ENCODE peak calls at places on chromosomes 11 and 22, in six cellular contexts. K is endothelial cell of umbilical vein, Z is right lobe of liver, J is body of pancreas, P is pancreas, O is tibial nerve. I is an unnamed sample.

GRCh38 chr11:14015711-14016110 is 53.2 kb downstream of the SPON1 start:
- DNase-seq in O (no peak), K (peak), J (no peak), P (no peak), Z (no peak), I (no peak)

GRCh38 chr11:3049430-3050243 is 7.6 kb downstream of the CARS1 start:
- DNase-seq in P (peak), J (peak), O (peak), Z (no peak), K (peak), I (peak)

GRCh38 chr22:21009638-21010425 is 5.1 kb upstream of the P2RX6 start:
- DNase-seq in J (peak), Z (no peak), O (no peak), P (peak), K (peak), I (no peak)

GRCh38 chr11:74820763-74821162 is 72.1 kb downstream of the RNF169 start:
- DNase-seq in K (peak), J (no peak), O (no peak), P (no peak), Z (no peak), I (no peak)

GRCh38 chr11:3614742-3615171 is 27.0 kb downstream of the ART5 start:
- DNase-seq in J (no peak), K (no peak), O (no peak), P (no peak), Z (no peak), I (peak)

GRCh38 chr11:65649656-65650546 is 12.0 kb downstream of the SIPA1 start:
- DNase-seq in P (no peak), K (no peak), Z (no peak), J (no peak), O (no peak), I (no peak)

GRCh38 chr11:12169822-12170221 is 59.4 kb downstream of the MICAL2 start:
- DNase-seq in P (no peak), O (no peak), Z (no peak), J (no peak), K (no peak), I (no peak)

GRCh38 chr22:40979871-40980270 is 28.7 kb downstream of the RBX1 start:
- DNase-seq in K (no peak), O (no peak), Z (no peak), P (peak), J (no peak), I (no peak)

GRCh38 chr11:65216830-65217229 is 35.1 kb downstream of the CAPN1 start:
- DNase-seq in O (no peak), P (peak), K (no peak), Z (no peak), J (no peak), I (no peak)

GRCh38 chr11:16804104-16804947 is 65.9 kb downstream of the C11orf58 start:
- DNase-seq in P (peak), Z (no peak), J (no peak), O (no peak), K (peak), I (no peak)

GRCh38 chr11:104765401-104765800 is 132.9 kb downstream of the CASP12 start:
- DNase-seq in Z (no peak), P (no peak), K (no peak), J (no peak), O (no peak), I (no peak)

GRCh38 chr11:73612601-73613137 is 14.8 kb upstream of the FAM168A start:
- DNase-seq in P (no peak), O (no peak), Z (no peak), J (no peak), K (no peak), I (no peak)

GRCh38 chr22:40729284-40729683 is 50.0 kb downstream of the MCHR1 start:
- DNase-seq in J (no peak), Z (no peak), K (no peak), O (no peak), P (peak), I (no peak)

GRCh38 chr22:43867839-43868652 is 5.7 kb upstream of the SULT4A1 start:
- DNase-seq in J (peak), P (peak), K (peak), O (peak), Z (peak), I (no peak)

GRCh38 chr11:12063251-12063650 is 47.1 kb upstream of the MICAL2 start:
- DNase-seq in J (no peak), P (no peak), K (no peak), Z (no peak), O (no peak), I (no peak)

GRCh38 chr11:3959015-3959917 is 103.8 kb downstream of the STIM1 start:
- DNase-seq in J (no peak), Z (peak), K (no peak), P (no peak), O (no peak), I (no peak)

GRCh38 chr22:46462726-46463371 is 74.6 kb downstream of the CELSR1 start:
- DNase-seq in K (no peak), J (no peak), O (no peak), P (no peak), Z (no peak), I (peak)

GRCh38 chr11:84922836-84923235 is 704.3 kb downstream of the DLG2 start:
- DNase-seq in J (no peak), O (no peak), P (no peak), K (no peak), Z (no peak), I (no peak)

GRCh38 chr11:83009999-83010398 is 61.7 kb downstream of the RAB30 start:
- DNase-seq in Z (no peak), O (no peak), P (no peak), J (no peak), K (no peak), I (no peak)

GRCh38 chr22:42991010-42991651 is 23.8 kb downstream of the PACSIN2 start:
- DNase-seq in O (no peak), Z (no peak), P (no peak), K (no peak), J (peak), I (no peak)

GRCh38 chr22:39242809-39243442 is 1.9 kb downstream of the PDGFB start:
- DNase-seq in P (peak), K (no peak), J (peak), O (no peak), Z (no peak), I (no peak)

GRCh38 chr11:34707462-34707840 is 86.6 kb downstream of the EHF start:
- DNase-seq in P (no peak), O (no peak), K (no peak), J (no peak), Z (no peak), I (no peak)

GRCh38 chr11:76668362-76669155 is 2.0 kb downstream of the LRRC32 start:
- DNase-seq in J (no peak), K (peak), P (peak), Z (peak), O (no peak), I (peak)

GRCh38 chr22:12697441-12697840 is 2830.6 kb upstream of the OR11H1 start:
- DNase-seq in O (no peak), K (no peak), P (peak), J (no peak), Z (no peak), I (no peak)

GRCh38 chr11:128717581-128717980 is 23.7 kb downstream of the FLI1 start:
- DNase-seq in P (no peak), O (no peak), K (no peak), Z (no peak), J (no peak), I (no peak)

GRCh38 chr11:118953265-118953664 is 2.8 kb upstream of the UPK2 start:
- DNase-seq in P (peak), O (no peak), J (no peak), Z (no peak), K (no peak), I (no peak)

GRCh38 chr11:120096326-120096725 is 41.6 kb downstream of the TRIM29 start:
- DNase-seq in P (no peak), Z (peak), O (no peak), K (no peak), J (no peak), I (no peak)
- H3K4me3 ChIP-seq in P (no peak), Z (no peak), O (no peak), K (no peak), J (no peak), I (no peak)

DNA sequence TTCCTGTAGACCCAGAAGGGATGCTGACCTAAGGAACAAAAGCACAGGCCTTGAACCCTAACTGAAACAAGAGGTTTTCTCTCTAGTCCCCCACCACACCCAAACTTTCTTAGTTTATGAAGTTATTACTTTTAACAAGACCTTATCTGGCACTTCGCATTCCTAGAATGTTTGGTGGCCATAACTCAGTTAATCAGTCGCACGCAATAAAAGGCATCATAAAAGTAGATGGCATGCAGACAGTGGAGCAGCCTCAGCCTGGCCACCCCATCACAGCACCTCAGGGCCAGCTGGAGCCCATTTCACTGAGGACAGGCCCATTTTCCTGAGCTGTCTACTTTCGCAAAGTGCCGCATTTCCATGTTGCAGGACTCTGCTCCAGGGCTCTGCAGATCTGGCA is 301.9 kb downstream of the OPCML start:
- DNase-seq in P (no peak), O (no peak), Z (no peak), K (no peak), J (no peak), I (no peak)
- H3K27ac ChIP-seq in P (no peak), O (no peak), Z (no peak), K (no peak), J (no peak), I (no peak)

DNA sequence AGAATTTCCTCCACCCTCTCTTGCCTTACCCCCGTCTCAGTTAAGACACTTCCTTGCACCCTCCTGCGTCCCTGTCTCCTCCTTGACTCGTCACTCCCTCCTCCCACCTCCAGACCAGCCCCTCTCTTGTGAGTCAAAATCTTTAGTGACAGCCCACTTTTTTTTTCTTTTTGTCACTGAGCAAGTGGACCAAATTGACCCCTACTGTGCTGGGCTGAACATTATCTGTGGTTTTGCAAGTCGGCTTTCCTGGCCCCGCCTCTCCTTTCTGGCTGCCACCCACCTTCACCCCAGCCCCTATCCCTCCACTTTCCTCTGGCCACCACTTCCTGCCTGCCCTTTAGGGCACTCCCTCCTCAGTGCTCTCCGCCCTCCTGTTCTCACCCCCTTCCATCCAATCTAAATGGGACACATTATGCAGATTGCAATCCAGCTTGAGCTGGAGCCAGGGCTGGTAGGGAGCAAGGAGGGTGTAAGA is at the start of gene APLNR:
- DNase-seq in O (no peak), Z (no peak), J (no peak), P (no peak), K (no peak), I (no peak)
- H3K4me3 ChIP-seq in O (no peak), Z (no peak), J (no peak), P (no peak), K (no peak), I (peak)

DNA sequence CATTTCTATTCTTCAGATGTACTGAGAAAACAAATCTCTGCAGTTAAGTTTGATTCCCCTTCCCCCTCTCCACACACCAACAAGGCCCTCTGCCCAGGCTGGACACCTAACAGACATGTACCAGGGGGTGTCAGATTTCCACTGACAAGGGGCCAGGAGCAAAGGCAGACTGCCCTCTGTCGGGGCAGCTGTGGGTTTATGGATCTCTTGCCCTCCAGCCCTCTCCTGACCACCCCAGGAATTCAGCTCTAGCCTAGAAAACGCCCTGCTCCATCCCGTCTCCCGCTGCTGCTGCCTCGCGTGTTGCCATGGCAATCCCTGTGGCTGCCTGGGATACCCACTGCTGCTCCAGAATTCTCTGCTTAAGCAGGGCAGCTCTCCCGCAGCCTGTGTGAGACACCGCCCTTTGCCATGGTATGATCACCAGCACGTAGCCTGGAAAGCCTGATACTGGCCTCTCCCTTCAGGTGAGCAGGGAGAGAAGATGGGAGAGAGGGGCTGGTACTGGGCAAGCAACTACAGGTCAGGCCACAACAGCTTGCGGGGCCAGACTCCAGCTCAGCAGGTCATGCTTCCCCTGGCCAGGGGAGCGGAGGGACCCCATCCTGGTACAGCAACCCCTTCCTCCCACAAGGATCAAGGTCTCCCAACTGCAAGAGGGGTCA is 41.6 kb downstream of the BUD13 start:
- DNase-seq in Z (no peak), P (no peak), O (no peak), K (no peak), J (no peak), I (no peak)
- H3K27ac ChIP-seq in Z (no peak), P (no peak), O (no peak), K (no peak), J (no peak), I (no peak)